ENCODE peak calls at places on chromosomes 4 and X, in six cellular contexts. One of them, this sample, is unnamed.

GRCh38 chr4:126533176-126533575 is 1099.6 kb upstream of the INTU start:
- DNase-seq in activated CD4-positive, alpha-beta T cell treated with anti-CD3 and anti-CD28 coated beads, Interleukin-2, amount 10 ng/mL, durations not matched to agents 7 days and 5 days: no peak
- DNase-seq in Right ventricle myocardium superior: no peak
- DNase-seq in ovary: no peak
- DNase-seq in GM18507: no peak
- DNase-seq in CD4-positive, alpha-beta memory T cell: no peak
- DNase-seq in this sample: no peak

GRCh38 chr4:74659576-74660411 is 134.5 kb downstream of the BTC start:
- DNase-seq in ovary: no peak
- DNase-seq in Right ventricle myocardium superior: no peak
- DNase-seq in CD4-positive, alpha-beta memory T cell: no peak
- DNase-seq in activated CD4-positive, alpha-beta T cell treated with anti-CD3 and anti-CD28 coated beads, Interleukin-2, amount 10 ng/mL, durations not matched to agents 7 days and 5 days: no peak
- DNase-seq in GM18507: no peak
- DNase-seq in this sample: no peak

GRCh38 chrX:31126205-31126604 is 54.4 kb upstream of the FTHL17 start:
- DNase-seq in Right ventricle myocardium superior: no peak
- DNase-seq in activated CD4-positive, alpha-beta T cell treated with anti-CD3 and anti-CD28 coated beads, Interleukin-2, amount 10 ng/mL, durations not matched to agents 7 days and 5 days: no peak
- DNase-seq in ovary: no peak
- DNase-seq in GM18507: no peak
- DNase-seq in CD4-positive, alpha-beta memory T cell: no peak
- DNase-seq in this sample: no peak

GRCh38 chr4:85861064-85861767 is 386.3 kb downstream of the ARHGAP24 start:
- DNase-seq in ovary: no peak
- DNase-seq in Right ventricle myocardium superior: no peak
- DNase-seq in CD4-positive, alpha-beta memory T cell: no peak
- DNase-seq in activated CD4-positive, alpha-beta T cell treated with anti-CD3 and anti-CD28 coated beads, Interleukin-2, amount 10 ng/mL, durations not matched to agents 7 days and 5 days: no peak
- DNase-seq in GM18507: no peak
- DNase-seq in this sample: no peak

GRCh38 chr4:55633903-55634302 is 2.2 kb downstream of the NMU start:
- DNase-seq in Right ventricle myocardium superior: no peak
- DNase-seq in GM18507: no peak
- DNase-seq in ovary: no peak
- DNase-seq in activated CD4-positive, alpha-beta T cell treated with anti-CD3 and anti-CD28 coated beads, Interleukin-2, amount 10 ng/mL, durations not matched to agents 7 days and 5 days: no peak
- DNase-seq in CD4-positive, alpha-beta memory T cell: no peak
- DNase-seq in this sample: no peak

GRCh38 chr4:38805530-38806145 is 1.0 kb upstream of the TLR1 start:
- DNase-seq in CD4-positive, alpha-beta memory T cell: no peak
- DNase-seq in GM18507: no peak
- DNase-seq in activated CD4-positive, alpha-beta T cell treated with anti-CD3 and anti-CD28 coated beads, Interleukin-2, amount 10 ng/mL, durations not matched to agents 7 days and 5 days: peak; percentile 29
- DNase-seq in Right ventricle myocardium superior: peak; percentile 47
- DNase-seq in ovary: no peak
- DNase-seq in this sample: no peak

GRCh38 chrX:149909324-149910177 is 19.8 kb upstream of the HSFX4 start:
- DNase-seq in Right ventricle myocardium superior: no peak
- DNase-seq in GM18507: no peak
- DNase-seq in ovary: no peak
- DNase-seq in CD4-positive, alpha-beta memory T cell: peak; percentile 47
- DNase-seq in activated CD4-positive, alpha-beta T cell treated with anti-CD3 and anti-CD28 coated beads, Interleukin-2, amount 10 ng/mL, durations not matched to agents 7 days and 5 days: no peak
- DNase-seq in this sample: peak; percentile 28

GRCh38 chr4:45668086-45668485 is 455.8 kb downstream of the GABRG1 start:
- DNase-seq in GM18507: no peak
- DNase-seq in CD4-positive, alpha-beta memory T cell: no peak
- DNase-seq in activated CD4-positive, alpha-beta T cell treated with anti-CD3 and anti-CD28 coated beads, Interleukin-2, amount 10 ng/mL, durations not matched to agents 7 days and 5 days: no peak
- DNase-seq in Right ventricle myocardium superior: no peak
- DNase-seq in ovary: no peak
- DNase-seq in this sample: no peak

GRCh38 chr4:168840988-168841681 is 168.9 kb downstream of the CBR4 start:
- DNase-seq in CD4-positive, alpha-beta memory T cell: no peak
- DNase-seq in Right ventricle myocardium superior: peak; percentile 66
- DNase-seq in ovary: no peak
- DNase-seq in activated CD4-positive, alpha-beta T cell treated with anti-CD3 and anti-CD28 coated beads, Interleukin-2, amount 10 ng/mL, durations not matched to agents 7 days and 5 days: no peak
- DNase-seq in GM18507: no peak
- DNase-seq in this sample: no peak

GRCh38 chrX:153637121-153638040 is 9.6 kb upstream of the DUSP9 start:
- DNase-seq in activated CD4-positive, alpha-beta T cell treated with anti-CD3 and anti-CD28 coated beads, Interleukin-2, amount 10 ng/mL, durations not matched to agents 7 days and 5 days: no peak
- DNase-seq in ovary: peak; percentile 18
- DNase-seq in GM18507: no peak
- DNase-seq in CD4-positive, alpha-beta memory T cell: no peak
- DNase-seq in Right ventricle myocardium superior: no peak
- DNase-seq in this sample: no peak

GRCh38 chr4:108774809-108775530 is 12.1 kb upstream of the ETNPPL start:
- DNase-seq in activated CD4-positive, alpha-beta T cell treated with anti-CD3 and anti-CD28 coated beads, Interleukin-2, amount 10 ng/mL, durations not matched to agents 7 days and 5 days: no peak
- DNase-seq in ovary: no peak
- DNase-seq in GM18507: no peak
- DNase-seq in Right ventricle myocardium superior: peak; percentile 79
- DNase-seq in CD4-positive, alpha-beta memory T cell: no peak
- DNase-seq in this sample: peak; percentile 81

GRCh38 chrX:129534816-129535578 is 5.1 kb upstream of the OCRL start:
- DNase-seq in GM18507: no peak
- DNase-seq in ovary: no peak
- DNase-seq in activated CD4-positive, alpha-beta T cell treated with anti-CD3 and anti-CD28 coated beads, Interleukin-2, amount 10 ng/mL, durations not matched to agents 7 days and 5 days: no peak
- DNase-seq in Right ventricle myocardium superior: no peak
- DNase-seq in CD4-positive, alpha-beta memory T cell: no peak
- DNase-seq in this sample: no peak

GRCh38 chr4:155761047-155761446 is 2.2 kb downstream of the GUCY1B1 start:
- DNase-seq in ovary: no peak
- DNase-seq in activated CD4-positive, alpha-beta T cell treated with anti-CD3 and anti-CD28 coated beads, Interleukin-2, amount 10 ng/mL, durations not matched to agents 7 days and 5 days: no peak
- DNase-seq in Right ventricle myocardium superior: no peak
- DNase-seq in CD4-positive, alpha-beta memory T cell: no peak
- DNase-seq in GM18507: no peak
- DNase-seq in this sample: no peak

GRCh38 chr4:114180481-114180880 is 201.0 kb upstream of the ARSJ start:
- DNase-seq in GM18507: no peak
- DNase-seq in Right ventricle myocardium superior: peak; percentile 38
- DNase-seq in ovary: peak; percentile 22
- DNase-seq in activated CD4-positive, alpha-beta T cell treated with anti-CD3 and anti-CD28 coated beads, Interleukin-2, amount 10 ng/mL, durations not matched to agents 7 days and 5 days: peak; percentile 9
- DNase-seq in CD4-positive, alpha-beta memory T cell: peak; percentile 7
- DNase-seq in this sample: no peak

GRCh38 chr4:19776021-19776459 is 475.7 kb upstream of the SLIT2 start:
- DNase-seq in GM18507: no peak
- DNase-seq in activated CD4-positive, alpha-beta T cell treated with anti-CD3 and anti-CD28 coated beads, Interleukin-2, amount 10 ng/mL, durations not matched to agents 7 days and 5 days: no peak
- DNase-seq in ovary: no peak
- DNase-seq in Right ventricle myocardium superior: no peak
- DNase-seq in CD4-positive, alpha-beta memory T cell: no peak
- DNase-seq in this sample: no peak

GRCh38 chr4:19187104-19187503 is 1064.6 kb upstream of the SLIT2 start:
- DNase-seq in CD4-positive, alpha-beta memory T cell: no peak
- DNase-seq in Right ventricle myocardium superior: no peak
- DNase-seq in activated CD4-positive, alpha-beta T cell treated with anti-CD3 and anti-CD28 coated beads, Interleukin-2, amount 10 ng/mL, durations not matched to agents 7 days and 5 days: no peak
- DNase-seq in GM18507: no peak
- DNase-seq in ovary: no peak
- DNase-seq in this sample: no peak

GRCh38 chrX:17817242-17817641 is 43.9 kb downstream of the RAI2 start:
- DNase-seq in GM18507: no peak
- DNase-seq in Right ventricle myocardium superior: no peak
- DNase-seq in ovary: no peak
- DNase-seq in CD4-positive, alpha-beta memory T cell: no peak
- DNase-seq in activated CD4-positive, alpha-beta T cell treated with anti-CD3 and anti-CD28 coated beads, Interleukin-2, amount 10 ng/mL, durations not matched to agents 7 days and 5 days: no peak
- DNase-seq in this sample: no peak

GRCh38 chr4:95219109-95219508 is 329.7 kb downstream of the UNC5C start:
- DNase-seq in CD4-positive, alpha-beta memory T cell: no peak
- DNase-seq in activated CD4-positive, alpha-beta T cell treated with anti-CD3 and anti-CD28 coated beads, Interleukin-2, amount 10 ng/mL, durations not matched to agents 7 days and 5 days: no peak
- DNase-seq in ovary: no peak
- DNase-seq in Right ventricle myocardium superior: no peak
- DNase-seq in GM18507: no peak
- DNase-seq in this sample: no peak

GRCh38 chr4:10344824-10345223 is 112.4 kb downstream of the ZNF518B start:
- DNase-seq in Right ventricle myocardium superior: no peak
- DNase-seq in activated CD4-positive, alpha-beta T cell treated with anti-CD3 and anti-CD28 coated beads, Interleukin-2, amount 10 ng/mL, durations not matched to agents 7 days and 5 days: no peak
- DNase-seq in GM18507: no peak
- DNase-seq in ovary: no peak
- DNase-seq in CD4-positive, alpha-beta memory T cell: no peak
- DNase-seq in this sample: no peak

GRCh38 chr4:8837181-8837811 is 34.3 kb downstream of the HMX1 start:
- DNase-seq in CD4-positive, alpha-beta memory T cell: no peak
- DNase-seq in ovary: no peak
- DNase-seq in activated CD4-positive, alpha-beta T cell treated with anti-CD3 and anti-CD28 coated beads, Interleukin-2, amount 10 ng/mL, durations not matched to agents 7 days and 5 days: no peak
- DNase-seq in Right ventricle myocardium superior: peak; percentile 23
- DNase-seq in GM18507: no peak
- DNase-seq in this sample: no peak

GRCh38 chr4:64158648-64159326 is 250.5 kb downstream of the TECRL start:
- DNase-seq in ovary: peak; percentile 38
- DNase-seq in Right ventricle myocardium superior: no peak
- DNase-seq in activated CD4-positive, alpha-beta T cell treated with anti-CD3 and anti-CD28 coated beads, Interleukin-2, amount 10 ng/mL, durations not matched to agents 7 days and 5 days: peak; percentile 73
- DNase-seq in CD4-positive, alpha-beta memory T cell: peak; percentile 12
- DNase-seq in GM18507: no peak
- DNase-seq in this sample: no peak

GRCh38 chr4:86891785-86892638 is at the start of gene C4orf36:
- DNase-seq in GM18507: no peak
- DNase-seq in Right ventricle myocardium superior: peak; percentile 65
- DNase-seq in CD4-positive, alpha-beta memory T cell: peak; percentile 34
- DNase-seq in ovary: peak; percentile 77
- DNase-seq in activated CD4-positive, alpha-beta T cell treated with anti-CD3 and anti-CD28 coated beads, Interleukin-2, amount 10 ng/mL, durations not matched to agents 7 days and 5 days: peak; percentile 31
- DNase-seq in this sample: peak; percentile 70

GRCh38 chr4:158670975-158671664 is 567 bp downstream of the C4orf46 start:
- DNase-seq in Right ventricle myocardium superior: peak; percentile 84
- DNase-seq in CD4-positive, alpha-beta memory T cell: peak; percentile 66
- DNase-seq in ovary: peak; percentile 64
- DNase-seq in activated CD4-positive, alpha-beta T cell treated with anti-CD3 and anti-CD28 coated beads, Interleukin-2, amount 10 ng/mL, durations not matched to agents 7 days and 5 days: peak; percentile 58
- DNase-seq in GM18507: peak; percentile 15
- DNase-seq in this sample: peak; percentile 57

GRCh38 chrX:34849371-34849770 is 93.2 kb upstream of the FAM47B start:
- DNase-seq in ovary: no peak
- DNase-seq in GM18507: no peak
- DNase-seq in CD4-positive, alpha-beta memory T cell: no peak
- DNase-seq in activated CD4-positive, alpha-beta T cell treated with anti-CD3 and anti-CD28 coated beads, Interleukin-2, amount 10 ng/mL, durations not matched to agents 7 days and 5 days: no peak
- DNase-seq in Right ventricle myocardium superior: no peak
- DNase-seq in this sample: no peak

GRCh38 chrX:41559235-41559634 is 112.1 kb downstream of the NYX start:
- DNase-seq in activated CD4-positive, alpha-beta T cell treated with anti-CD3 and anti-CD28 coated beads, Interleukin-2, amount 10 ng/mL, durations not matched to agents 7 days and 5 days: no peak
- DNase-seq in Right ventricle myocardium superior: no peak
- DNase-seq in GM18507: no peak
- DNase-seq in ovary: no peak
- DNase-seq in CD4-positive, alpha-beta memory T cell: no peak
- DNase-seq in this sample: no peak

GRCh38 chr4:139530833-139531427 is 25.1 kb downstream of the SETD7 start:
- DNase-seq in Right ventricle myocardium superior: no peak
- DNase-seq in ovary: no peak
- DNase-seq in activated CD4-positive, alpha-beta T cell treated with anti-CD3 and anti-CD28 coated beads, Interleukin-2, amount 10 ng/mL, durations not matched to agents 7 days and 5 days: peak; percentile 70
- DNase-seq in CD4-positive, alpha-beta memory T cell: peak; percentile 61
- DNase-seq in GM18507: peak; percentile 42
- DNase-seq in this sample: no peak

GRCh38 chr4:114479595-114479994 is 119.0 kb upstream of the UGT8 start:
- DNase-seq in ovary: no peak
- DNase-seq in CD4-positive, alpha-beta memory T cell: no peak
- DNase-seq in Right ventricle myocardium superior: no peak
- DNase-seq in GM18507: no peak
- DNase-seq in activated CD4-positive, alpha-beta T cell treated with anti-CD3 and anti-CD28 coated beads, Interleukin-2, amount 10 ng/mL, durations not matched to agents 7 days and 5 days: no peak
- DNase-seq in this sample: no peak

GRCh38 chr4:98803287-98803677 is 125.7 kb downstream of the EIF4E start:
- DNase-seq in Right ventricle myocardium superior: no peak
- DNase-seq in activated CD4-positive, alpha-beta T cell treated with anti-CD3 and anti-CD28 coated beads, Interleukin-2, amount 10 ng/mL, durations not matched to agents 7 days and 5 days: no peak
- DNase-seq in GM18507: no peak
- DNase-seq in CD4-positive, alpha-beta memory T cell: no peak
- DNase-seq in ovary: no peak
- DNase-seq in this sample: no peak

GRCh38 chr4:165384608-165385007 is 5.8 kb downstream of the CPE start:
- DNase-seq in GM18507: no peak
- DNase-seq in CD4-positive, alpha-beta memory T cell: no peak
- DNase-seq in activated CD4-positive, alpha-beta T cell treated with anti-CD3 and anti-CD28 coated beads, Interleukin-2, amount 10 ng/mL, durations not matched to agents 7 days and 5 days: no peak
- DNase-seq in ovary: no peak
- DNase-seq in Right ventricle myocardium superior: no peak
- DNase-seq in this sample: no peak

GRCh38 chrX:9342581-9343051 is 122.2 kb upstream of the TBL1X start:
- DNase-seq in GM18507: no peak
- DNase-seq in Right ventricle myocardium superior: peak; percentile 82
- DNase-seq in ovary: peak; percentile 88
- DNase-seq in activated CD4-positive, alpha-beta T cell treated with anti-CD3 and anti-CD28 coated beads, Interleukin-2, amount 10 ng/mL, durations not matched to agents 7 days and 5 days: peak; percentile 60
- DNase-seq in CD4-positive, alpha-beta memory T cell: peak; percentile 58
- DNase-seq in this sample: peak; percentile 90

GRCh38 chrX:21639775-21640174 is 18.4 kb downstream of the KLHL34 start:
- DNase-seq in ovary: no peak
- DNase-seq in Right ventricle myocardium superior: no peak
- DNase-seq in GM18507: no peak
- DNase-seq in CD4-positive, alpha-beta memory T cell: no peak
- DNase-seq in activated CD4-positive, alpha-beta T cell treated with anti-CD3 and anti-CD28 coated beads, Interleukin-2, amount 10 ng/mL, durations not matched to agents 7 days and 5 days: no peak
- DNase-seq in this sample: no peak

This sample was measured in psoas muscle.